ENCODE peak calls at places on chromosomes 16 and 17, in six cellular contexts. One of them, this sample, is unnamed.

GRCh38 chr17:7191571-7192270 is 12.6 kb upstream of the ASGR1 start:
- DNase-seq in A549: peak; percentile 51
- DNase-seq in type B pancreatic cell: no peak
- DNase-seq in esophagus muscularis mucosa: no peak
- DNase-seq in progenitor cell of endocrine pancreas: no peak
- DNase-seq in fibroblast of lung: peak; percentile 21
- DNase-seq in this sample: peak; percentile 74

GRCh38 chr16:5907544-5907943 is 809.9 kb upstream of the EEF2KMT start:
- DNase-seq in A549: no peak
- DNase-seq in type B pancreatic cell: no peak
- DNase-seq in esophagus muscularis mucosa: no peak
- DNase-seq in progenitor cell of endocrine pancreas: no peak
- DNase-seq in fibroblast of lung: no peak
- DNase-seq in this sample: no peak

GRCh38 chr17:7081341-7082062 is 1.5 kb upstream of the CLEC10A start:
- DNase-seq in A549: no peak
- DNase-seq in type B pancreatic cell: no peak
- DNase-seq in esophagus muscularis mucosa: no peak
- DNase-seq in progenitor cell of endocrine pancreas: no peak
- DNase-seq in fibroblast of lung: no peak
- DNase-seq in this sample: no peak

GRCh38 chr17:51548125-51548524 is 287.8 kb downstream of the UTP18 start:
- DNase-seq in A549: no peak
- DNase-seq in type B pancreatic cell: no peak
- DNase-seq in esophagus muscularis mucosa: no peak
- DNase-seq in progenitor cell of endocrine pancreas: no peak
- DNase-seq in fibroblast of lung: no peak
- DNase-seq in this sample: no peak

GRCh38 chr17:82216301-82217119 is 3.9 kb upstream of the CCDC57 start:
- DNase-seq in A549: peak; percentile 78
- DNase-seq in type B pancreatic cell: no peak
- DNase-seq in esophagus muscularis mucosa: no peak
- DNase-seq in progenitor cell of endocrine pancreas: no peak
- DNase-seq in fibroblast of lung: peak; percentile 91
- DNase-seq in this sample: peak; percentile 73

GRCh38 chr16:88569614-88569984 is 604 bp upstream of the ZC3H18 start:
- DNase-seq in A549: no peak
- DNase-seq in type B pancreatic cell: no peak
- DNase-seq in esophagus muscularis mucosa: no peak
- DNase-seq in progenitor cell of endocrine pancreas: no peak
- DNase-seq in fibroblast of lung: peak; percentile 4
- DNase-seq in this sample: no peak

GRCh38 chr16:9297437-9298113 is 206.1 kb downstream of the HAPSTR1 start:
- DNase-seq in A549: peak; percentile 45
- DNase-seq in type B pancreatic cell: no peak
- DNase-seq in esophagus muscularis mucosa: no peak
- DNase-seq in progenitor cell of endocrine pancreas: no peak
- DNase-seq in fibroblast of lung: no peak
- DNase-seq in this sample: no peak

GRCh38 chr17:57999496-58000017 is 7.5 kb downstream of the SRSF1 start:
- DNase-seq in A549: peak; percentile 81
- DNase-seq in type B pancreatic cell: no peak
- DNase-seq in esophagus muscularis mucosa: no peak
- DNase-seq in progenitor cell of endocrine pancreas: no peak
- DNase-seq in fibroblast of lung: peak; percentile 58
- DNase-seq in this sample: peak; percentile 43

GRCh38 chr16:1899641-1900451 is 18.4 kb downstream of the HS3ST6 start:
- DNase-seq in A549: no peak
- DNase-seq in type B pancreatic cell: no peak
- DNase-seq in esophagus muscularis mucosa: no peak
- DNase-seq in progenitor cell of endocrine pancreas: no peak
- DNase-seq in fibroblast of lung: no peak
- DNase-seq in this sample: no peak

GRCh38 chr16:58586340-58587030 is 43.1 kb downstream of the CNOT1 start:
- DNase-seq in A549: no peak
- DNase-seq in type B pancreatic cell: no peak
- DNase-seq in esophagus muscularis mucosa: no peak
- DNase-seq in progenitor cell of endocrine pancreas: no peak
- DNase-seq in fibroblast of lung: no peak
- DNase-seq in this sample: no peak

GRCh38 chr16:77569406-77569805 is 134.6 kb upstream of the ADAMTS18 start:
- DNase-seq in A549: no peak
- DNase-seq in type B pancreatic cell: no peak
- DNase-seq in esophagus muscularis mucosa: no peak
- DNase-seq in progenitor cell of endocrine pancreas: no peak
- DNase-seq in fibroblast of lung: no peak
- DNase-seq in this sample: no peak

GRCh38 chr16:31508706-31509523 is 724 bp upstream of the RUSF1 start:
- DNase-seq in A549: peak; percentile 32
- DNase-seq in type B pancreatic cell: no peak
- DNase-seq in esophagus muscularis mucosa: no peak
- DNase-seq in progenitor cell of endocrine pancreas: no peak
- DNase-seq in fibroblast of lung: peak; percentile 65
- DNase-seq in this sample: no peak

GRCh38 chr16:59878479-59878878 is 1144.4 kb upstream of the GOT2 start:
- DNase-seq in A549: peak; percentile 89
- DNase-seq in type B pancreatic cell: no peak
- DNase-seq in esophagus muscularis mucosa: no peak
- DNase-seq in progenitor cell of endocrine pancreas: no peak
- DNase-seq in fibroblast of lung: peak; percentile 92
- DNase-seq in this sample: no peak

GRCh38 chr16:75120253-75120652 is 3.7 kb upstream of the LDHD start:
- DNase-seq in A549: no peak
- DNase-seq in type B pancreatic cell: no peak
- DNase-seq in esophagus muscularis mucosa: no peak
- DNase-seq in progenitor cell of endocrine pancreas: no peak
- DNase-seq in fibroblast of lung: no peak
- DNase-seq in this sample: no peak

GRCh38 chr17:71402661-71403141 is 718.1 kb upstream of the SOX9 start:
- DNase-seq in A549: peak; percentile 17
- DNase-seq in type B pancreatic cell: no peak
- DNase-seq in esophagus muscularis mucosa: no peak
- DNase-seq in progenitor cell of endocrine pancreas: no peak
- DNase-seq in fibroblast of lung: no peak
- DNase-seq in this sample: no peak

GRCh38 chr16:50938923-50939322 is 197.0 kb downstream of the CYLD start:
- DNase-seq in A549: no peak
- DNase-seq in type B pancreatic cell: no peak
- DNase-seq in esophagus muscularis mucosa: no peak
- DNase-seq in progenitor cell of endocrine pancreas: no peak
- DNase-seq in fibroblast of lung: no peak
- DNase-seq in this sample: no peak

GRCh38 chr17:50793007-50793406 is 25.7 kb upstream of the ANKRD40CL start:
- DNase-seq in A549: no peak
- DNase-seq in type B pancreatic cell: no peak
- DNase-seq in esophagus muscularis mucosa: no peak
- DNase-seq in progenitor cell of endocrine pancreas: no peak
- DNase-seq in fibroblast of lung: no peak
- DNase-seq in this sample: no peak

GRCh38 chr16:72542103-72542502 is 370.1 kb upstream of the PMFBP1 start:
- DNase-seq in A549: no peak
- DNase-seq in type B pancreatic cell: no peak
- DNase-seq in esophagus muscularis mucosa: no peak
- DNase-seq in progenitor cell of endocrine pancreas: no peak
- DNase-seq in fibroblast of lung: no peak
- DNase-seq in this sample: no peak

GRCh38 chr16:47139561-47140185 is 4.1 kb downstream of the NETO2 start:
- DNase-seq in A549: no peak
- DNase-seq in type B pancreatic cell: no peak
- DNase-seq in esophagus muscularis mucosa: no peak
- DNase-seq in progenitor cell of endocrine pancreas: no peak
- DNase-seq in fibroblast of lung: peak; percentile 54
- DNase-seq in this sample: no peak

GRCh38 chr16:67084345-67085028 is 25.3 kb upstream of the PHAF1 start:
- DNase-seq in A549: no peak
- DNase-seq in type B pancreatic cell: no peak
- DNase-seq in esophagus muscularis mucosa: no peak
- DNase-seq in progenitor cell of endocrine pancreas: no peak
- DNase-seq in fibroblast of lung: no peak
- DNase-seq in this sample: no peak

GRCh38 chr17:82314721-82315605 is 2.4 kb downstream of the CD7 start:
- DNase-seq in A549: no peak
- DNase-seq in type B pancreatic cell: no peak
- DNase-seq in esophagus muscularis mucosa: no peak
- DNase-seq in progenitor cell of endocrine pancreas: no peak
- DNase-seq in fibroblast of lung: no peak
- DNase-seq in this sample: no peak

GRCh38 chr16:66485361-66485760 is 58.3 kb downstream of the BEAN1 start:
- DNase-seq in A549: no peak
- DNase-seq in type B pancreatic cell: peak; percentile 56
- DNase-seq in esophagus muscularis mucosa: no peak
- DNase-seq in progenitor cell of endocrine pancreas: no peak
- DNase-seq in fibroblast of lung: no peak
- DNase-seq in this sample: no peak

GRCh38 chr17:49932131-49932723 is 36.8 kb upstream of the DLX4 start:
- DNase-seq in A549: no peak
- DNase-seq in type B pancreatic cell: no peak
- DNase-seq in esophagus muscularis mucosa: no peak
- DNase-seq in progenitor cell of endocrine pancreas: no peak
- DNase-seq in fibroblast of lung: no peak
- DNase-seq in this sample: no peak

GRCh38 chr16:19809121-19809635 is 75.5 kb downstream of the GPRC5B start:
- DNase-seq in A549: peak; percentile 26
- DNase-seq in type B pancreatic cell: peak; percentile 47
- DNase-seq in esophagus muscularis mucosa: no peak
- DNase-seq in progenitor cell of endocrine pancreas: no peak
- DNase-seq in fibroblast of lung: peak; percentile 65
- DNase-seq in this sample: no peak

GRCh38 chr17:57284984-57285646 is 28.8 kb downstream of the MSI2 start:
- DNase-seq in A549: no peak
- DNase-seq in type B pancreatic cell: no peak
- DNase-seq in esophagus muscularis mucosa: no peak
- DNase-seq in progenitor cell of endocrine pancreas: no peak
- DNase-seq in fibroblast of lung: peak; percentile 63
- DNase-seq in this sample: peak; percentile 67

GRCh38 chr17:14050616-14051015 is 18.7 kb upstream of the COX10 start:
- DNase-seq in A549: no peak
- DNase-seq in type B pancreatic cell: no peak
- DNase-seq in esophagus muscularis mucosa: no peak
- DNase-seq in progenitor cell of endocrine pancreas: no peak
- DNase-seq in fibroblast of lung: no peak
- DNase-seq in this sample: no peak
- TF ChIP-seq CTCF in A549: no peak
- TF ChIP-seq CTCF in type B pancreatic cell: no peak
- TF ChIP-seq CTCF in esophagus muscularis mucosa: no peak
- TF ChIP-seq CTCF in progenitor cell of endocrine pancreas: no peak
- TF ChIP-seq CTCF in fibroblast of lung: no peak
- TF ChIP-seq CTCF in this sample: no peak

GRCh38 chr17:79935197-79935844 is 96.1 kb upstream of the CBX4 start:
- DNase-seq in A549: no peak
- DNase-seq in type B pancreatic cell: no peak
- DNase-seq in esophagus muscularis mucosa: no peak
- DNase-seq in progenitor cell of endocrine pancreas: no peak
- DNase-seq in fibroblast of lung: no peak
- DNase-seq in this sample: no peak
- TF ChIP-seq CTCF in A549: no peak
- TF ChIP-seq CTCF in type B pancreatic cell: no peak
- TF ChIP-seq CTCF in esophagus muscularis mucosa: no peak
- TF ChIP-seq CTCF in progenitor cell of endocrine pancreas: peak; percentile 16
- TF ChIP-seq CTCF in fibroblast of lung: no peak
- TF ChIP-seq CTCF in this sample: no peak

DNA sequence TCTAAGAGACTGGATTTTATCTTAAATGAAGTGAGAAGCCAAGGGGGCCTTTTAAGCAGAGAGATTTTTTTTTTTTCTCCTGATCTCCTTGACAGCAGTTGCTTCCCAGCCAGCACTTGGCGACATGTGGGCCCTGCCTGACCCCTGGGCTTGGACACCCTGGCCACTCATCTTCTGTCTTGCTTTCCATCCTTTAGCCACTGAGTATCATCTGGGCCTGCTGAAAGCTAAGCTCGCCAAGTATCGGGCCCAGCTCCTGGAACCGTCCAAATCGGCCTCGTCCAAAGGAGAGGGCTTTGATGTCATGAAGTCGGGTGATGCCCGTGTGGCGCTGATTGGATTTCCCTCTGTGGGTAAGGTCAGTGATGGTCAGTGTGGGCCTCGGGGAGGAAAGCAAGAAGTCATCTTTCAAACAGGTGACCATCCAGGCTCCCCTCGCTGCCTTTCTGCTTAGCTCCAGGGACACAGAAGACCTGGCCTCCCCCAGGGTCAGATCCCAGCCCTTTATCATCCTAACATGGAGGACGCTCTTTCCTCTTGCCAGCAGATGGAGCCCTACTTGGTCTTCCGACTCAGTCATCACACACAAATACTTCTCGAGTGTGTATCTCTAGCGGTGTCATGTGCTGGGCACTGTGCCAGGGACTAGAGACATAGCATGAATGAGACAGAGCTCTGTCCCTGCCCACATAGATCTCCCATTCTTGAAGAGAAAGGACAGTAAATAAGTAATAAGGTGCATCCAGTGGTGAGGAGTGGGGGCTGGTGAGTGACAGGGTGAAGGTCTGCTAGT is 6.1 kb downstream of the DRG2 start:
- DNase-seq in A549: peak; percentile 77
- DNase-seq in type B pancreatic cell: no peak
- DNase-seq in esophagus muscularis mucosa: no peak
- DNase-seq in progenitor cell of endocrine pancreas: no peak
- DNase-seq in fibroblast of lung: peak; percentile 72
- DNase-seq in this sample: no peak
- TF ChIP-seq CTCF in A549: peak; percentile 55
- TF ChIP-seq CTCF in type B pancreatic cell: peak; percentile 58
- TF ChIP-seq CTCF in esophagus muscularis mucosa: no peak
- TF ChIP-seq CTCF in progenitor cell of endocrine pancreas: peak; percentile 39
- TF ChIP-seq CTCF in fibroblast of lung: peak; percentile 58
- TF ChIP-seq CTCF in this sample: peak; percentile 24

GRCh38 chr16:4475880-4476790 is at the start of gene HMOX2:
- DNase-seq in A549: peak; percentile 95
- DNase-seq in type B pancreatic cell: peak; percentile 94
- DNase-seq in esophagus muscularis mucosa: peak; percentile 97
- DNase-seq in progenitor cell of endocrine pancreas: peak; percentile 90
- DNase-seq in fibroblast of lung: peak; percentile 85
- DNase-seq in this sample: peak; percentile 98

GRCh38 chr16:4481526-4481925 is 5.3 kb downstream of the HMOX2 start:
- DNase-seq in A549: no peak
- DNase-seq in type B pancreatic cell: no peak
- DNase-seq in esophagus muscularis mucosa: no peak
- DNase-seq in progenitor cell of endocrine pancreas: no peak
- DNase-seq in fibroblast of lung: no peak
- DNase-seq in this sample: no peak

GRCh38 chr16:4474192-4474961 is at the start of gene NMRAL1:
- DNase-seq in A549: peak; percentile 94
- DNase-seq in type B pancreatic cell: peak; percentile 93
- DNase-seq in esophagus muscularis mucosa: peak; percentile 98
- DNase-seq in progenitor cell of endocrine pancreas: peak; percentile 75
- DNase-seq in fibroblast of lung: peak; percentile 88
- DNase-seq in this sample: peak; percentile 95

GRCh38 chr16:4481965-4482364 is 5.8 kb downstream of the HMOX2 start:
- DNase-seq in A549: no peak
- DNase-seq in type B pancreatic cell: no peak
- DNase-seq in esophagus muscularis mucosa: no peak
- DNase-seq in progenitor cell of endocrine pancreas: no peak
- DNase-seq in fibroblast of lung: no peak
- DNase-seq in this sample: no peak

DNA sequence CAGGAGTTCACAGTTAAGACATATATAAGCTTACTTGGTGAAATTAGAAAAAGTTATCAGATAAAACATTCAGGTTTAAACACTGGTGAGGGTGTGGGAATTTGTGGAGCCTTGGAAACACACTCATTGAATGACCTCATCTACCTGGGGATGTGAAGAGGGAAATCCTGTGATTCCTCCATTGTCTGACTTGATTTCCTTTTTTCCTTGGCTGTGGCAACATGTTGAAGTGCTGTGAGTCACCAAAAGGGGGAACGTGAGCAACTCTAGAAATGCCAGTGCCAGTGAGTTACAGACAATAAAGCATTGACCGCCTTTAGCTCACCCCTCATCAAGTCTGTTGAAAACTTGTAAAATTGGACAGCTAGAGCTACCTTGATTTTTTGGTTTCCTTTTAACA is 1.8 kb downstream of the HMOX2 start:
- DNase-seq in A549: no peak
- DNase-seq in type B pancreatic cell: no peak
- DNase-seq in esophagus muscularis mucosa: no peak
- DNase-seq in progenitor cell of endocrine pancreas: no peak
- DNase-seq in fibroblast of lung: peak; percentile 75
- DNase-seq in this sample: no peak
- TF ChIP-seq CTCF in A549: no peak
- TF ChIP-seq CTCF in type B pancreatic cell: peak; percentile 55
- TF ChIP-seq CTCF in esophagus muscularis mucosa: no peak
- TF ChIP-seq CTCF in progenitor cell of endocrine pancreas: peak; percentile 32
- TF ChIP-seq CTCF in fibroblast of lung: peak; percentile 44
- TF ChIP-seq CTCF in this sample: no peak